ENCODE peak calls at places on chromosomes 2 and 18, in seven cellular contexts. U, G, I, W, Y, F and K are unnamed samples. For H3K27me3, the result is how much of the 10 kb centered on the place peaks cover.

GRCh38 chr2:25168256-25169072 is at the start of gene POMC:
- DNase-seq in U (peak), G (peak), I (no peak), W (peak), Y (no peak), F (no peak), K (peak)

GRCh38 chr2:27078267-27079194 is at the start of gene EMILIN1:
- DNase-seq in U (no peak), G (no peak), I (peak), W (peak), Y (no peak), F (peak), K (peak)

GRCh38 chr2:222057249-222058073 is 241.3 kb downstream of the PAX3 start:
- DNase-seq in U (no peak), G (no peak), I (no peak), W (no peak), Y (no peak), F (no peak), K (no peak)

GRCh38 chr2:124248366-124248765 is 223.3 kb downstream of the CNTNAP5 start:
- DNase-seq in U (no peak), G (no peak), I (no peak), W (no peak), Y (no peak), F (no peak), K (no peak)

GRCh38 chr2:54708584-54709340 is 14.7 kb upstream of the EML6 start:
- DNase-seq in U (no peak), G (no peak), I (peak), W (peak), Y (no peak), F (peak), K (peak)

GRCh38 chr2:238669581-238670340 is 178.1 kb upstream of the TWIST2 start:
- DNase-seq in U (peak), G (no peak), I (no peak), W (no peak), Y (peak), F (no peak), K (no peak)

GRCh38 chr2:228987441-228988155 is 283.5 kb downstream of the PID1 start:
- DNase-seq in U (no peak), G (no peak), I (no peak), W (no peak), Y (no peak), F (no peak), K (no peak)

GRCh38 chr2:235573331-235574221 is 79.7 kb downstream of the AGAP1 start:
- DNase-seq in U (no peak), G (no peak), I (no peak), W (no peak), Y (no peak), F (peak), K (peak)

GRCh38 chr18:57901819-57902600 is 98.9 kb upstream of the ATP8B1 start:
- DNase-seq in U (peak), G (no peak), I (no peak), W (no peak), Y (peak), F (no peak), K (no peak)

GRCh38 chr2:26495705-26496271 is 17.9 kb upstream of the OTOF start:
- DNase-seq in U (no peak), G (no peak), I (no peak), W (no peak), Y (no peak), F (no peak), K (no peak)

GRCh38 chr2:15812187-15812830 is 128.0 kb upstream of the MYCN start:
- DNase-seq in U (no peak), G (no peak), I (no peak), W (no peak), Y (no peak), F (no peak), K (peak)

GRCh38 chr2:118810766-118811165 is 36.7 kb downstream of the EN1 start:
- DNase-seq in U (no peak), G (no peak), I (no peak), W (no peak), Y (no peak), F (no peak), K (no peak)
- H3K27me3 ChIP-seq in U (under half), G (under half), I (under half), W (under half), Y (under half), F (half or more), K (under half)

DNA sequence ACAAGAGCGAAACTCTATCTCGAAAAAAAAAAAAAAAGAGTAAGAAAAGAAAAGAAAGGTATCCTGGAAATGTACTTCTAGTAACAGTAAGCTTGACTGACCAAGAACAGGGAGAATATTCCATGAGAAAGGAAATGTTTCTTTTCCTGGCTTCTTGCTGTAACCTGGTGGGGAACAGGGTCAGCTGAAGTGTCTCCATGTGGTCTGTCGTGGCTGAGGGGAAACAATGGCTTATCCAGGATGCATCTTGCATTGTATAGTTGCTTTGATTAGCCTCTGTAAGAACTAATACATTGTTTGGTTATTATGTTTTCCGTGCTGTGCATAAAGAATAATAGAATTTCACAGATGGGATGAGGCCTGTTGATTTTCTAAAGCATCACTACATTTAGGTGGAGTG is 4.9 kb downstream of the CREG2 start:
- DNase-seq in U (no peak), G (no peak), I (no peak), W (no peak), Y (no peak), F (no peak), K (no peak)
- H3K27me3 ChIP-seq in U (under half), G (under half), I (under half), W (under half), Y (under half), F (under half), K (under half)

GRCh38 chr2:196591621-196592022 is 47.9 kb upstream of the CCDC150 start:
- DNase-seq in U (no peak), G (no peak), I (no peak), W (no peak), Y (no peak), F (no peak), K (no peak)

GRCh38 chr2:196594158-196594557 is 45.4 kb upstream of the CCDC150 start:
- DNase-seq in U (no peak), G (no peak), I (no peak), W (no peak), Y (no peak), F (no peak), K (no peak)

GRCh38 chr2:196592331-196592911 is 47.1 kb upstream of the CCDC150 start:
- DNase-seq in U (peak), G (no peak), I (no peak), W (no peak), Y (peak), F (peak), K (peak)

GRCh38 chr2:196591004-196591403 is 48.5 kb upstream of the CCDC150 start:
- DNase-seq in U (no peak), G (no peak), I (no peak), W (no peak), Y (no peak), F (no peak), K (no peak)

GRCh38 chr2:196592912-196593881 is 46.3 kb upstream of the CCDC150 start:
- DNase-seq in U (peak), G (no peak), I (no peak), W (peak), Y (no peak), F (peak), K (peak)
- H3K27me3 ChIP-seq in U (under half), G (under half), I (under half), W (under half), Y (half or more), F (under half), K (under half)

GRCh38 chr2:10909996-10910341 is 1.8 kb upstream of the KCNF1 start:
- DNase-seq in U (no peak), G (no peak), I (no peak), W (no peak), Y (no peak), F (no peak), K (no peak)
- H3K27me3 ChIP-seq in U (under half), G (under half), I (under half), W (under half), Y (half or more), F (under half), K (under half)

GRCh38 chr2:176151199-176152099 is at the start of gene HOXD4:
- DNase-seq in U (no peak), G (no peak), I (no peak), W (no peak), Y (no peak), F (no peak), K (no peak)
- H3K27me3 ChIP-seq in U (under half), G (under half), I (under half), W (under half), Y (under half), F (half or more), K (half or more)

GRCh38 chr2:6773007-6773693 is 92.6 kb downstream of the CMPK2 start:
- DNase-seq in U (peak), G (peak), I (no peak), W (peak), Y (no peak), F (peak), K (peak)

GRCh38 chr2:6770006-6770405 is 95.7 kb downstream of the CMPK2 start:
- DNase-seq in U (no peak), G (no peak), I (no peak), W (no peak), Y (no peak), F (no peak), K (no peak)

GRCh38 chr2:6771539-6772365 is 94.0 kb downstream of the CMPK2 start:
- DNase-seq in U (no peak), G (no peak), I (no peak), W (no peak), Y (no peak), F (no peak), K (no peak)

GRCh38 chr2:6772366-6772710 is 93.4 kb downstream of the CMPK2 start:
- DNase-seq in U (no peak), G (no peak), I (no peak), W (no peak), Y (no peak), F (no peak), K (no peak)

GRCh38 chr2:6769346-6769745 is 96.4 kb downstream of the CMPK2 start:
- DNase-seq in U (no peak), G (no peak), I (no peak), W (no peak), Y (no peak), F (no peak), K (no peak)
- H3K27me3 ChIP-seq in U (under half), G (under half), I (under half), W (under half), Y (under half), F (under half), K (under half)